ENCODE peak calls at places on chromosome 22, in nine cellular contexts. One of them, this sample, is unnamed.

GRCh38 chr22:39765029-39765428 is 128.5 kb downstream of the ENTHD1 start:
- DNase-seq in thoracic aorta: no peak
- DNase-seq in PC-9: no peak
- DNase-seq in ascending aorta: no peak
- DNase-seq in mesenchymal stem cell: no peak
- DNase-seq in AG04450: no peak
- DNase-seq in sigmoid colon: no peak
- DNase-seq in suprapubic skin: no peak
- DNase-seq in OCI-LY7: no peak
- DNase-seq in this sample: no peak

GRCh38 chr22:21582801-21583740 is 15.6 kb downstream of the UBE2L3 start:
- DNase-seq in thoracic aorta: no peak
- DNase-seq in PC-9: no peak
- DNase-seq in ascending aorta: no peak
- DNase-seq in mesenchymal stem cell: no peak
- DNase-seq in AG04450: no peak
- DNase-seq in sigmoid colon: no peak
- DNase-seq in suprapubic skin: no peak
- DNase-seq in OCI-LY7: peak
- DNase-seq in this sample: no peak

GRCh38 chr22:40599731-40600130 is 36.8 kb downstream of the MRTFA start:
- DNase-seq in thoracic aorta: no peak
- DNase-seq in PC-9: no peak
- DNase-seq in ascending aorta: no peak
- DNase-seq in mesenchymal stem cell: no peak
- DNase-seq in AG04450: no peak
- DNase-seq in sigmoid colon: no peak
- DNase-seq in suprapubic skin: no peak
- DNase-seq in OCI-LY7: no peak
- DNase-seq in this sample: no peak

GRCh38 chr22:42630901-42631602 is 9.3 kb downstream of the ATP5MGL start:
- DNase-seq in thoracic aorta: no peak
- DNase-seq in PC-9: no peak
- DNase-seq in ascending aorta: no peak
- DNase-seq in mesenchymal stem cell: peak
- DNase-seq in AG04450: no peak
- DNase-seq in sigmoid colon: no peak
- DNase-seq in suprapubic skin: no peak
- DNase-seq in OCI-LY7: no peak
- DNase-seq in this sample: no peak

GRCh38 chr22:43967069-43967468 is 11.8 kb downstream of the SAMM50 start:
- DNase-seq in thoracic aorta: no peak
- DNase-seq in PC-9: peak
- DNase-seq in ascending aorta: no peak
- DNase-seq in mesenchymal stem cell: no peak
- DNase-seq in AG04450: no peak
- DNase-seq in sigmoid colon: no peak
- DNase-seq in suprapubic skin: no peak
- DNase-seq in OCI-LY7: no peak
- DNase-seq in this sample: no peak

GRCh38 chr22:21916309-21916918 is 36.2 kb downstream of the PPM1F start:
- DNase-seq in thoracic aorta: no peak
- DNase-seq in PC-9: no peak
- DNase-seq in ascending aorta: no peak
- DNase-seq in mesenchymal stem cell: no peak
- DNase-seq in AG04450: no peak
- DNase-seq in sigmoid colon: no peak
- DNase-seq in suprapubic skin: no peak
- DNase-seq in OCI-LY7: no peak
- DNase-seq in this sample: no peak

GRCh38 chr22:34490911-34491310 is 570.6 kb upstream of the LARGE1 start:
- DNase-seq in thoracic aorta: no peak
- DNase-seq in PC-9: no peak
- DNase-seq in ascending aorta: no peak
- DNase-seq in mesenchymal stem cell: no peak
- DNase-seq in AG04450: no peak
- DNase-seq in sigmoid colon: no peak
- DNase-seq in suprapubic skin: no peak
- DNase-seq in OCI-LY7: no peak
- DNase-seq in this sample: no peak

GRCh38 chr22:32267011-32267410 is 11.9 kb upstream of the SLC5A4 start:
- DNase-seq in thoracic aorta: no peak
- DNase-seq in PC-9: no peak
- DNase-seq in ascending aorta: no peak
- DNase-seq in mesenchymal stem cell: no peak
- DNase-seq in AG04450: no peak
- DNase-seq in sigmoid colon: no peak
- DNase-seq in suprapubic skin: no peak
- DNase-seq in OCI-LY7: no peak
- DNase-seq in this sample: no peak

GRCh38 chr22:23822101-23822671 is 16.6 kb downstream of the DERL3 start:
- DNase-seq in thoracic aorta: no peak
- DNase-seq in PC-9: no peak
- DNase-seq in ascending aorta: no peak
- DNase-seq in mesenchymal stem cell: no peak
- DNase-seq in AG04450: no peak
- DNase-seq in sigmoid colon: no peak
- DNase-seq in suprapubic skin: no peak
- DNase-seq in OCI-LY7: no peak
- DNase-seq in this sample: no peak

GRCh38 chr22:43391306-43391705 is 20.5 kb upstream of the MPPED1 start:
- DNase-seq in thoracic aorta: no peak
- DNase-seq in PC-9: no peak
- DNase-seq in ascending aorta: no peak
- DNase-seq in mesenchymal stem cell: no peak
- DNase-seq in AG04450: no peak
- DNase-seq in sigmoid colon: no peak
- DNase-seq in suprapubic skin: no peak
- DNase-seq in OCI-LY7: no peak
- DNase-seq in this sample: no peak

GRCh38 chr22:50340157-50340879 is 2.8 kb upstream of the PPP6R2 start:
- DNase-seq in thoracic aorta: no peak
- DNase-seq in PC-9: peak
- DNase-seq in ascending aorta: no peak
- DNase-seq in mesenchymal stem cell: peak
- DNase-seq in AG04450: no peak
- DNase-seq in sigmoid colon: no peak
- DNase-seq in suprapubic skin: no peak
- DNase-seq in OCI-LY7: no peak
- DNase-seq in this sample: no peak

GRCh38 chr22:30017375-30017774 is 62.9 kb upstream of the HORMAD2 start:
- DNase-seq in thoracic aorta: no peak
- DNase-seq in PC-9: no peak
- DNase-seq in ascending aorta: no peak
- DNase-seq in mesenchymal stem cell: no peak
- DNase-seq in AG04450: no peak
- DNase-seq in sigmoid colon: no peak
- DNase-seq in suprapubic skin: no peak
- DNase-seq in OCI-LY7: no peak
- DNase-seq in this sample: no peak

GRCh38 chr22:49807780-49808708 is 19.6 kb downstream of the BRD1 start:
- DNase-seq in thoracic aorta: no peak
- DNase-seq in PC-9: no peak
- DNase-seq in ascending aorta: no peak
- DNase-seq in mesenchymal stem cell: no peak
- DNase-seq in AG04450: no peak
- DNase-seq in sigmoid colon: no peak
- DNase-seq in suprapubic skin: no peak
- DNase-seq in OCI-LY7: no peak
- DNase-seq in this sample: no peak

GRCh38 chr22:34669001-34669400 is 397.0 kb upstream of the ISX start:
- DNase-seq in thoracic aorta: no peak
- DNase-seq in PC-9: no peak
- DNase-seq in ascending aorta: no peak
- DNase-seq in mesenchymal stem cell: no peak
- DNase-seq in AG04450: no peak
- DNase-seq in sigmoid colon: no peak
- DNase-seq in suprapubic skin: no peak
- DNase-seq in OCI-LY7: no peak
- DNase-seq in this sample: no peak

GRCh38 chr22:11628651-11629511 is 3899.1 kb upstream of the OR11H1 start:
- DNase-seq in thoracic aorta: no peak
- DNase-seq in PC-9: no peak
- DNase-seq in ascending aorta: no peak
- DNase-seq in mesenchymal stem cell: no peak
- DNase-seq in AG04450: no peak
- DNase-seq in sigmoid colon: no peak
- DNase-seq in suprapubic skin: no peak
- DNase-seq in OCI-LY7: no peak
- DNase-seq in this sample: no peak

GRCh38 chr22:20141186-20142077 is 9.4 kb downstream of the CCDC188 start:
- DNase-seq in thoracic aorta: no peak
- DNase-seq in PC-9: no peak
- DNase-seq in ascending aorta: no peak
- DNase-seq in mesenchymal stem cell: peak
- DNase-seq in AG04450: peak
- DNase-seq in sigmoid colon: no peak
- DNase-seq in suprapubic skin: no peak
- DNase-seq in OCI-LY7: no peak
- DNase-seq in this sample: no peak

GRCh38 chr22:26893034-26893710 is 235.8 kb downstream of the MIAT start:
- DNase-seq in thoracic aorta: no peak
- DNase-seq in PC-9: no peak
- DNase-seq in ascending aorta: no peak
- DNase-seq in mesenchymal stem cell: peak
- DNase-seq in AG04450: no peak
- DNase-seq in sigmoid colon: no peak
- DNase-seq in suprapubic skin: no peak
- DNase-seq in OCI-LY7: no peak
- DNase-seq in this sample: no peak

DNA sequence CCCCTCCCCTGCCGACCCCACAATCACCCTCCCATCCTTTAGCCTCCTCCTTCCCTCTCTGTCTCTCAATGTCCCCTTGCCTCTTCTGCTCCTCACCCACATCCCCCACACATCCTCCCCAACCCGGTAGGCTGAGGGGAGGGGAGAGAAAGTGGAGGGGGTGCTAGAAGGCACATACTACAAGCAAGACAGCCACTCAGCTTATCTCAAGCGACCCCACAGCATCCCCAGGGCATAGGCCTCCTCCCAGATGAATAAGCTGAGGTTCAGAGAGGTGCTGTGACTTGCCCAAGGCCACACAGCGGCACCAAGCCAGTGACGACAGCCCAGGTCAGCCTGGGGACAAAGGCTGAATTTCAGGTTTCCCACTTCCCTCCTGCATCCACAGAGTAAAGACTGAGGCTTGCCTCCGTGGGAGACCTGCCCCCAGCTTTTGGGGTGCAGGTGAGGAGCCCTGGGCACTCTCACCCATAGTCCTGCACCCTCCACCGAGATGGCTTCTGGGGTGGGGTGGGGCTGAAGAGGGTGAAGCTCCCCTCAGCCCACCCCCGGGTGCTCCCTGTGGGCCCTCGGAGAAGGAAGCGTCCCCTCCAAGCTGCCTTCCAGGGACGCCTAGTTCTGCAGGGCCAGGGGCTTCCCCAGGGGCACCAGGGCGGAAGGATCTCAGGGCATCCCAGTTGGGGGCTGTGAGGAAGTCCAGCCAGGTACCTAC is 511 bp downstream of the RAC2 start:
- DNase-seq in thoracic aorta: no peak
- DNase-seq in PC-9: no peak
- DNase-seq in ascending aorta: no peak
- DNase-seq in mesenchymal stem cell: no peak
- DNase-seq in AG04450: no peak
- DNase-seq in sigmoid colon: no peak
- DNase-seq in suprapubic skin: no peak
- DNase-seq in OCI-LY7: no peak
- DNase-seq in this sample: no peak
- H3K27ac ChIP-seq in thoracic aorta: no peak
- H3K27ac ChIP-seq in PC-9: no peak
- H3K27ac ChIP-seq in ascending aorta: no peak
- H3K27ac ChIP-seq in mesenchymal stem cell: no peak
- H3K27ac ChIP-seq in AG04450: no peak
- H3K27ac ChIP-seq in sigmoid colon: no peak
- H3K27ac ChIP-seq in suprapubic skin: no peak
- H3K27ac ChIP-seq in OCI-LY7: peak
- H3K27ac ChIP-seq in this sample: peak

DNA sequence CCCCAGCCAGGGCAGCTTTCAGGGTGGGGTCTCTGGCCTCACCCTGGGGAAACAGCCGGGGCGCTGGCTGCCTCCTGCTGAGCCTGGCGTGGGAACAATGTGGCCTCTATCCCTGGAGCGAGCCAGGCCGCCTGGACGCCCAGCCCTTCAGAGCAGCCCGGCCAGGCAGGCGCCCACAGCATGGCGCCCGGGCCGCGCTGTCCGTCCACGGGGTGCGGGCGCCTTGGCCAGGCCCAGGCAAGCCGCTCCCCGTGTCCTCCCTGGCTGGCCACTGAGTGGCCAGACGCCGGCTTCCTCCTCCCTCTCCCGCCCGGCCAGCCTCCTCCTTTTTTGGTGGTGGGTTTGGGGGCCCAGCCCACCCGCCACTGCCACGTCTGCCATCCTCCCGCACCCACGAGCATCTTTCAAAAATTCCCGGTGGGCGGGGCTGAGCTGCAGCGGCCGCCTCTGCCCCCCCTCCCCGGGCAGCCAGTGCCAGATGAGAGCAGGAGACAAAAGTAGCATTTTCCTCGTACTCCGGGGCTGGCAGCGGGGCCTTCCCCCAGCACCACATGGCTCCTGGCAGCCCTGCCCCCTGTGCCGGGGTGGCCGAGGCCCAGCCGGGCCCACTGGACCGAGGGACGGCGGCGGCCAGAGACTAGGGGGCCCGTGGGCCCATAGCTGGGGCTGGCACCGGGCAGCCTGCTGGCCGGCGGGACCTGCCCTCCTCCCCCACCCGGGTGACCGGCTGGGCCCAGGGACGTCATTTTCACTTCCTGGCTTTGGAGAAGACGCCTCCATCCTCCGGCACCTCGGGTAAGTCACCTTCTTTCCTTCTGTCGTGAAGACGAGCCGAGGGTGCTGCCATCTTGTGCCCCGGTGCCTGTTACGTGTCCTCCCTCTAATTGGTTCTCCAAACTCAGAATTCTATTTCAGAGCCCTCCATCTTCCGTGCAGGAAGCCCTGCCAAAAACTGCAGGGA is 70.2 kb upstream of the PPARA start:
- DNase-seq in thoracic aorta: peak
- DNase-seq in PC-9: no peak
- DNase-seq in ascending aorta: peak
- DNase-seq in mesenchymal stem cell: no peak
- DNase-seq in AG04450: no peak
- DNase-seq in sigmoid colon: peak
- DNase-seq in suprapubic skin: peak
- DNase-seq in OCI-LY7: no peak
- DNase-seq in this sample: no peak
- H3K27ac ChIP-seq in thoracic aorta: peak
- H3K27ac ChIP-seq in PC-9: no peak
- H3K27ac ChIP-seq in ascending aorta: peak
- H3K27ac ChIP-seq in mesenchymal stem cell: no peak
- H3K27ac ChIP-seq in AG04450: peak
- H3K27ac ChIP-seq in sigmoid colon: peak
- H3K27ac ChIP-seq in suprapubic skin: peak
- H3K27ac ChIP-seq in OCI-LY7: no peak
- H3K27ac ChIP-seq in this sample: no peak

GRCh38 chr22:38696606-38697005 is 4.1 kb downstream of the JOSD1 start:
- DNase-seq in thoracic aorta: no peak
- DNase-seq in PC-9: peak
- DNase-seq in ascending aorta: no peak
- DNase-seq in mesenchymal stem cell: peak
- DNase-seq in AG04450: no peak
- DNase-seq in sigmoid colon: no peak
- DNase-seq in suprapubic skin: no peak
- DNase-seq in OCI-LY7: no peak
- DNase-seq in this sample: no peak
- H3K27ac ChIP-seq in thoracic aorta: peak
- H3K27ac ChIP-seq in PC-9: peak
- H3K27ac ChIP-seq in ascending aorta: peak
- H3K27ac ChIP-seq in mesenchymal stem cell: peak
- H3K27ac ChIP-seq in AG04450: peak
- H3K27ac ChIP-seq in sigmoid colon: peak
- H3K27ac ChIP-seq in suprapubic skin: peak
- H3K27ac ChIP-seq in OCI-LY7: no peak
- H3K27ac ChIP-seq in this sample: no peak

GRCh38 chr22:47075568-47075967 is 313.1 kb downstream of the TBC1D22A start:
- DNase-seq in thoracic aorta: no peak
- DNase-seq in PC-9: no peak
- DNase-seq in ascending aorta: no peak
- DNase-seq in mesenchymal stem cell: no peak
- DNase-seq in AG04450: no peak
- DNase-seq in sigmoid colon: no peak
- DNase-seq in suprapubic skin: no peak
- DNase-seq in OCI-LY7: no peak
- DNase-seq in this sample: no peak
- H3K27ac ChIP-seq in thoracic aorta: no peak
- H3K27ac ChIP-seq in PC-9: no peak
- H3K27ac ChIP-seq in ascending aorta: no peak
- H3K27ac ChIP-seq in mesenchymal stem cell: no peak
- H3K27ac ChIP-seq in AG04450: no peak
- H3K27ac ChIP-seq in sigmoid colon: no peak
- H3K27ac ChIP-seq in suprapubic skin: no peak
- H3K27ac ChIP-seq in OCI-LY7: no peak
- H3K27ac ChIP-seq in this sample: no peak